ENCODE peak calls at places on chromosomes 2 and 18, in six cellular contexts. I is tibial nerve, B is kidney, P is GM23248, E is Panc1, A is IMR-90. Z is an unnamed sample. For H3K4me1 and H3K36me3, the result is how much of the 10 kb centered on the place peaks cover.

GRCh38 chr18:2568129-2568528 is 3.2 kb downstream of the METTL4 start:
- DNase-seq in I (no peak), B (no peak), P (no peak), E (no peak), A (no peak), Z (no peak)

GRCh38 chr2:4338345-4338744 is 635.0 kb downstream of the DCDC2C start:
- DNase-seq in I (no peak), B (no peak), P (no peak), E (no peak), A (no peak), Z (no peak)

GRCh38 chr2:177172034-177172880 is 40.3 kb upstream of the HNRNPA3 start:
- DNase-seq in I (no peak), B (no peak), P (peak), E (no peak), A (peak), Z (no peak)

GRCh38 chr2:71933467-71934319 is 214.0 kb downstream of the CYP26B1 start:
- DNase-seq in I (no peak), B (no peak), P (peak), E (no peak), A (no peak), Z (no peak)

GRCh38 chr18:69250305-69251151 is 150.2 kb upstream of the DOK6 start:
- DNase-seq in I (no peak), B (no peak), P (peak), E (no peak), A (peak), Z (no peak)

GRCh38 chr2:23386422-23387220 is 1.6 kb downstream of the KLHL29 start:
- DNase-seq in I (no peak), B (peak), P (peak), E (no peak), A (no peak), Z (peak)

GRCh38 chr2:9311488-9311887 is 104.9 kb downstream of the ASAP2 start:
- DNase-seq in I (peak), B (peak), P (peak), E (no peak), A (peak), Z (peak)

GRCh38 chr2:34305587-34305986 is 706.5 kb upstream of the FAM98A start:
- DNase-seq in I (no peak), B (no peak), P (no peak), E (no peak), A (no peak), Z (no peak)

GRCh38 chr2:73776869-73777519 is 2.9 kb downstream of the DUSP11 start:
- DNase-seq in I (no peak), B (no peak), P (peak), E (no peak), A (peak), Z (no peak)

GRCh38 chr2:133566967-133567645 is 1.2 kb downstream of the NCKAP5 start:
- DNase-seq in I (peak), B (peak), P (peak), E (no peak), A (peak), Z (peak)

GRCh38 chr18:44912740-44913478 is 232.2 kb downstream of the SETBP1 start:
- DNase-seq in I (no peak), B (peak), P (no peak), E (no peak), A (no peak), Z (no peak)

GRCh38 chr2:239303711-239304532 is 96.9 kb downstream of the HDAC4 start:
- DNase-seq in I (peak), B (peak), P (no peak), E (no peak), A (no peak), Z (peak)

GRCh38 chr2:156956161-156956560 is 301.3 kb upstream of the GALNT5 start:
- DNase-seq in I (no peak), B (no peak), P (peak), E (no peak), A (peak), Z (no peak)

GRCh38 chr2:25294573-25295462 is 46.9 kb downstream of the DNMT3A start:
- DNase-seq in I (peak), B (peak), P (peak), E (no peak), A (peak), Z (peak)

GRCh38 chr2:206989306-206989705 is 50.0 kb downstream of the CPO start:
- DNase-seq in I (no peak), B (no peak), P (peak), E (no peak), A (no peak), Z (peak)

GRCh38 chr2:169765523-169765922 is 31.9 kb downstream of the KLHL23 start:
- DNase-seq in I (no peak), B (no peak), P (no peak), E (no peak), A (peak), Z (no peak)

GRCh38 chr2:173441222-173441621 is 86.5 kb downstream of the CDCA7 start:
- DNase-seq in I (no peak), B (no peak), P (peak), E (no peak), A (peak), Z (no peak)

GRCh38 chr18:56246912-56247311 is 391.5 kb downstream of the TXNL1 start:
- DNase-seq in I (no peak), B (no peak), P (no peak), E (no peak), A (no peak), Z (no peak)

GRCh38 chr2:173914055-173914922 is 50.9 kb downstream of the SP3 start:
- DNase-seq in I (no peak), B (no peak), P (no peak), E (no peak), A (no peak), Z (no peak)

GRCh38 chr2:10239561-10239967 is 63.1 kb upstream of the HPCAL1 start:
- DNase-seq in I (no peak), B (no peak), P (no peak), E (no peak), A (no peak), Z (no peak)

GRCh38 chr2:207673431-207673830 is 38.0 kb upstream of the CCNYL1 start:
- DNase-seq in I (no peak), B (no peak), P (no peak), E (no peak), A (no peak), Z (no peak)

DNA sequence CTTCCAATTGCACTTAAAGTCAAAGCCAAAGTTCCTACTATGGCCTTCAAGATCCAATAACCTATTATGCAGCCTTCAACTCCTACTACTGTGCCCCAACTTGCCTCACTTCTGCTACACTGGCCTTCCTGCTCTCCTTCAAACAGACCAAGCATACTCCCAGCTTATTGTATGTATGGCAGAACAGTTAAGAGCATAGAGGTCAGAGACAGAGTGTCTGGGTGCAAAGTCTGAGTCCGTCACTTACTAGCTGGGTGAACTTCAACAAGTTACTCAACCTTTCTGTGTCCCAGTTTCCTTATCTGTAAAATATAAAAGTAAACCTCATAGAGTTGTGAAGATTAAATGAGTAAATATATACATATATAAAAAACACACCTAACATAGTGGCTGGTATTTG is 37.2 kb downstream of the YES1 start:
- DNase-seq in I (no peak), B (no peak), P (no peak), E (no peak), A (no peak), Z (no peak)
- H3K4me1 ChIP-seq in I (under half), B (under half), P (under half), E (under half), A (under half), Z (under half)

DNA sequence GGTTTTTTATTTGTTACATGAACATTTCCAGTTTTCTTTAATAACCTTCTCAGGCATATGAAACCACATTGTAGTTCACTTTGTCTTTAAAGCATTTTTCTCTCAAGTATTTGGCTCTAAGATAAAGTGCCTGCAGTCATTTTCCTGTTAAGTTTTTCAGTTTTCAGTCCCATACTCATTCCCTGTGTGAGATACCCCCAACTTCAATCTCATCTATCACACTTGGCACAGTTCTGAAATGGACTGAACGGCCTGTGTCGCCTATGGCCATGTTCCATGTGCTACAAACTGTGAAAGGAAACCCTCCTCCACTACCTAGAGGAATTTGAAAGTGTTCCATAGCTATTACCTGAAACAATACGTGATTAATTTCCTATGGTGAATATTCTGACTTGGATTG is 319.1 kb downstream of the CTNNA2 start:
- DNase-seq in I (no peak), B (no peak), P (no peak), E (no peak), A (no peak), Z (peak)
- H3K36me3 ChIP-seq in I (under half), B (under half), P (under half), E (under half), A (under half), Z (under half)

GRCh38 chr2:36881816-36882215 is 84.5 kb downstream of the STRN start:
- DNase-seq in I (no peak), B (no peak), P (no peak), E (no peak), A (no peak), Z (no peak)

GRCh38 chr2:36882532-36882931 is 83.8 kb downstream of the STRN start:
- DNase-seq in I (no peak), B (no peak), P (no peak), E (no peak), A (no peak), Z (no peak)

GRCh38 chr2:36878429-36878828 is 87.9 kb downstream of the STRN start:
- DNase-seq in I (no peak), B (no peak), P (no peak), E (no peak), A (no peak), Z (no peak)
- H3K4me1 ChIP-seq in I (under half), B (under half), P (under half), E (under half), A (under half), Z (under half)

DNA sequence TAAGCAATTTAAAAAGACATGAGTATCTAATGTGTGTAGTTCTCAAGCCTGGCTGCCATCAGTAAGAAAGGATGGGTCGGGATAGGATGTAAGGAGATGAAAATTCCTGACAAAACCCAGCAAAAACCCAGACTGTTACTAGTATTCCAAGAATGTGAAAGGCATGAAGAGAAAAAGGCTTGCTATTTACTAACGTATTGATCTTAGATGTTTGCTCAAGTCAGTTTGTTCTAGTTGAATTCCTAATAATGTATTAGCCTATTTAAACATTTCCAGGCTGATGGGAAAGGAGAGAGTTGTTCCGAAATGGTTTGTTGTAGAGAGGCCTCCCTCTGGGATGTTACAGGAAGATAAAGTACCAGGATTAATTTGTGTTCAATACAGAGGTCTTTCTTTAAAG is 88.2 kb downstream of the ZNF532 start:
- DNase-seq in I (no peak), B (no peak), P (no peak), E (no peak), A (no peak), Z (no peak)
- H3K36me3 ChIP-seq in I (under half), B (under half), P (under half), E (under half), A (under half), Z (under half)

GRCh38 chr2:64979744-64980143 is 9.5 kb upstream of the SLC1A4 start:
- DNase-seq in I (no peak), B (no peak), P (no peak), E (no peak), A (no peak), Z (no peak)
- H3K4me1 ChIP-seq in I (under half), B (under half), P (under half), E (under half), A (under half), Z (under half)

DNA sequence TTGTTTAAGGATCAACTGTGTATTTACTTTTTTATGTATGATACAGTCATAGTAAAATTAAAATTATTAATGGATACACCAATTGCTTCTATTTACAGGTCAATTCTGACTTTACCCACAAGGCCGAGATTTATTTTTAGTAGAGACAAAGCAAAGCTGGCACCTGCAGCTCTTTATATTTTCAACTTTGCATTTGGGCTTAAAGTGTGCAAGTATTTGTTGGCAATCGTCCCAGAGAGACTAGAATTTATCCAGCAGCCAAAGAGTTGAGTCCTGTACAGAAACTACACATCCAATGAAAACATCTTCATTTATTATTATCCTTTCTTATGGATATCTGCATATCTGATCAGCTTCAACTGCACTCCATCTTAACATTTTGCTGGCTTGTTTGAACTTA is 485.6 kb downstream of the SOX11 start:
- DNase-seq in I (no peak), B (no peak), P (no peak), E (no peak), A (no peak), Z (no peak)
- H3K36me3 ChIP-seq in I (under half), B (under half), P (under half), E (under half), A (under half), Z (under half)

GRCh38 chr2:217895070-217895635 is 107.6 kb downstream of the TNS1 start:
- DNase-seq in I (no peak), B (peak), P (no peak), E (no peak), A (no peak), Z (no peak)
- H3K4me1 ChIP-seq in I (under half), B (under half), P (under half), E (under half), A (under half), Z (under half)

GRCh38 chr18:50274941-50275340 is 6.4 kb downstream of the MBD1 start:
- DNase-seq in I (no peak), B (no peak), P (no peak), E (no peak), A (no peak), Z (no peak)
- H3K36me3 ChIP-seq in I (half or more), B (half or more), P (under half), E (under half), A (half or more), Z (under half)